ENCODE peak calls at places on chromosomes 11 and 22, in nine cellular contexts. L is fibroblast of villous mesenchyme; W is BJ; N is upper lobe of right lung; O is AG10803; Q is GM12865; E is astrocyte of the cerebellum; G is fibroblast of pulmonary artery; U is CD4-positive, alpha-beta T cell. D is an unnamed sample.

GRCh38 chr11:120235024-120235628 is 4.8 kb upstream of the POU2F3 start:
- DNase-seq in N (peak), L (peak), W (no peak), E (no peak), O (peak), Q (peak), G (peak), U (peak), D (no peak)

GRCh38 chr22:41468381-41469217 is at the start of the genes ACO2 and PHF5A:
- DNase-seq in O (peak), U (peak), G (peak), W (peak), L (peak), Q (peak), E (peak), N (peak), D (peak)

GRCh38 chr11:128607819-128608218 is 20.5 kb upstream of the ETS1 start:
- DNase-seq in N (no peak), U (no peak), W (no peak), G (no peak), Q (no peak), O (no peak), E (no peak), L (no peak), D (no peak)

GRCh38 chr11:120564573-120565301 is 53.2 kb downstream of the GRIK4 start:
- DNase-seq in O (peak), E (no peak), G (peak), W (no peak), U (no peak), Q (peak), L (peak), N (no peak), D (no peak)

GRCh38 chr11:2991477-2992233 is 474 bp downstream of the NAP1L4 start:
- DNase-seq in L (peak), E (no peak), O (peak), N (peak), U (no peak), W (no peak), Q (peak), G (peak), D (peak)

GRCh38 chr11:1839924-1840779 is 1.4 kb downstream of the TNNI2 start:
- DNase-seq in E (no peak), Q (peak), L (no peak), G (no peak), O (no peak), U (no peak), W (no peak), N (peak), D (no peak)

GRCh38 chr11:12755510-12755909 is 81.3 kb downstream of the TEAD1 start:
- DNase-seq in N (no peak), U (no peak), G (no peak), W (no peak), E (no peak), L (no peak), O (no peak), Q (no peak), D (no peak)

GRCh38 chr11:12480401-12480800 is 103.0 kb downstream of the PARVA start:
- DNase-seq in W (no peak), G (no peak), U (no peak), Q (no peak), E (no peak), O (no peak), L (peak), N (no peak), D (no peak)

GRCh38 chr11:73956876-73957653 is 6.2 kb downstream of the DNAJB13 start:
- DNase-seq in L (no peak), O (no peak), U (no peak), G (no peak), N (no peak), Q (no peak), E (no peak), W (no peak), D (no peak)

GRCh38 chr11:62073061-62073460 is 50.8 kb upstream of the INCENP start:
- DNase-seq in W (no peak), O (no peak), E (no peak), L (no peak), Q (no peak), G (no peak), U (no peak), N (no peak), D (no peak)

GRCh38 chr11:114683007-114683406 is 4.7 kb downstream of the NXPE2 start:
- DNase-seq in N (no peak), E (no peak), W (no peak), U (no peak), O (no peak), Q (no peak), G (no peak), L (no peak), D (no peak)

GRCh38 chr11:82521427-82521826 is 212.2 kb downstream of the FAM181B start:
- DNase-seq in G (no peak), O (no peak), W (no peak), U (no peak), L (no peak), E (no peak), Q (no peak), N (no peak), D (no peak)

GRCh38 chr22:30943368-30943767 is 25.2 kb downstream of the MORC2 start:
- DNase-seq in U (peak), W (no peak), O (no peak), G (no peak), N (no peak), L (no peak), Q (no peak), E (no peak), D (no peak)

GRCh38 chr11:8913961-8914660 is 3.1 kb downstream of the AKIP1 start:
- DNase-seq in G (peak), O (no peak), N (no peak), Q (peak), U (peak), L (peak), E (no peak), W (no peak), D (no peak)

GRCh38 chr22:17119481-17120202 is 1.5 kb downstream of the TMEM121B start:
- DNase-seq in W (no peak), Q (peak), U (no peak), O (no peak), L (peak), G (no peak), E (no peak), N (no peak), D (no peak)

GRCh38 chr11:128965485-128965884 is 22.8 kb upstream of the TP53AIP1 start:
- DNase-seq in L (peak), N (no peak), G (no peak), W (no peak), O (no peak), U (no peak), E (no peak), Q (peak), D (no peak)

GRCh38 chr11:115687934-115688333 is 183.7 kb upstream of the CADM1 start:
- DNase-seq in G (no peak), N (no peak), O (no peak), L (no peak), Q (no peak), U (no peak), W (no peak), E (no peak), D (no peak)

GRCh38 chr11:119493712-119494111 is 70.7 kb upstream of the THY1 start:
- DNase-seq in N (no peak), E (no peak), U (no peak), L (peak), W (no peak), G (peak), Q (peak), O (peak), D (no peak)

GRCh38 chr11:34305095-34305692 is 52.6 kb downstream of the ABTB2 start:
- DNase-seq in N (no peak), Q (no peak), O (peak), U (no peak), E (peak), W (peak), L (peak), G (no peak), D (no peak)

GRCh38 chr22:49092751-49093150 is 734.9 kb downstream of the BRD1 start:
- DNase-seq in U (no peak), L (no peak), Q (no peak), O (no peak), E (no peak), W (no peak), N (no peak), G (no peak), D (no peak)
- TF ChIP-seq CTCF in U (no peak), L (no peak), Q (no peak), O (no peak), E (no peak), W (no peak), N (no peak), G (no peak), D (no peak)

GRCh38 chr11:126035718-126036117 is 26.9 kb downstream of the CDON start:
- DNase-seq in N (no peak), O (no peak), Q (no peak), W (no peak), E (no peak), L (no peak), G (no peak), U (no peak), D (no peak)
- TF ChIP-seq CTCF in N (no peak), O (no peak), Q (no peak), W (no peak), E (no peak), L (no peak), G (no peak), U (no peak), D (no peak)

DNA sequence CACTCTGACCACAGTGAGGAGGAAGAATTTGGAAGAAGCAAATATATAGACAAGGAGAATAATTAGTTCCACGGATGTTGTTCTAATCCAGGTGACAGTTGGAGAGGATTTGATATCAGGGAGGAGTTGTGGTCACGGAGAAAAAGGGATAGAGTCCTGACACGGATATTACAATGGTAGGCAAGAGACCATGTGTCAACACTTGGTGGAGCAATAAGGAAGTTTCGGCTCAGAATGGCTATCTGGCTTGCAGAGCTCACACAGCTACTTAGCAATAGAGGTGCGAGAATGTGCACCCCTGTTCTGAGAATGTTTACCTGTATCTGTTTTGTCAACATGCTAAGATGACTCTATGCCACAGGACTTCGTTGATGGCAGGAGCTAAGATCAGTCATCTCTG is 10.4 kb upstream of the OR9Q2 start:
- DNase-seq in W (no peak), N (no peak), Q (no peak), E (no peak), O (no peak), G (no peak), L (no peak), U (no peak), D (no peak)
- TF ChIP-seq CTCF in W (no peak), N (no peak), Q (no peak), E (no peak), O (no peak), G (no peak), L (no peak), U (no peak), D (no peak)

DNA sequence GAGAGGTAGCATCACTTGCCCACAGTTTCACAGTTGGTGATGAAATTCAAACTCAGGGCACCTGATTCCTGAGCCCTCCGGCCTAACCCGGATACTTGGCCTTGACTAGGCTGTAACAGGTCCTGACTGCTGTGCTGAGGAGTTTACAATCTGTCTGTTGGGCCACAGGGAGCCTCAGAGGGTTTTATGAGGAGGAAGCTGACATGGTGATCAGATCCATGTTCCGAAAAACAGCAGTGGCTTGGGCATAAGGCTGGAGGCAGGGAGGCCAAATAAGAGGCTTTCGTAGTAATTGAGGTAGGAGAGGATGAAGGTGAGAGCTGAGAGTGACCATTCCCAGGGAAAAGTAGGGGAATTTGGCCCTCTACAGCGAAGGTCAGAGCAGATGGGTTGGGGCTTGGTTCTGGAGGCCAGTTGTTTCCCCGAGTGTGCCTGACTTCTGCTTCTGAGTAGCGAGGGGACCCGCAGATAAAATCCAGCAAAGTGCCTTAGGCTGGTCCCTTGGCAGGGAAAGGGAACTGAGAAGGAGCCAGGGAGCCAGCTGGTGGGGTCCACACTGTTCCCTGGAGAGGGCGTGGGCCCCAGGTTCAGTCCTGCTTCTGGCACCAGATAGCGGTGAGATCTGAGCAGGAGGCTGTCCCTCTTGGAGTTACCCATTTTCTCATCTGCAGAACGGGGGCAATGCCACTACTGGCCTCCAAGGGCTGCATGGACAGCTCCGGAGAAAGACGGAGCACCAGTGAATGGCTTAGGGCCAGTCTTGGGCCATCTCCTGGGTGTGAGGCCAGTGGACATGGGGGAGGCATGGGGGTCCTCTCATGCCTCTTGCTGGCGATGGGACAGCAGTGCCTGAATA is 6.5 kb downstream of the PRDM11 start:
- DNase-seq in W (no peak), E (no peak), G (no peak), O (no peak), L (no peak), Q (no peak), N (no peak), U (no peak), D (no peak)
- TF ChIP-seq CTCF in W (no peak), E (no peak), G (no peak), O (no peak), L (no peak), Q (no peak), N (no peak), U (no peak), D (no peak)

DNA sequence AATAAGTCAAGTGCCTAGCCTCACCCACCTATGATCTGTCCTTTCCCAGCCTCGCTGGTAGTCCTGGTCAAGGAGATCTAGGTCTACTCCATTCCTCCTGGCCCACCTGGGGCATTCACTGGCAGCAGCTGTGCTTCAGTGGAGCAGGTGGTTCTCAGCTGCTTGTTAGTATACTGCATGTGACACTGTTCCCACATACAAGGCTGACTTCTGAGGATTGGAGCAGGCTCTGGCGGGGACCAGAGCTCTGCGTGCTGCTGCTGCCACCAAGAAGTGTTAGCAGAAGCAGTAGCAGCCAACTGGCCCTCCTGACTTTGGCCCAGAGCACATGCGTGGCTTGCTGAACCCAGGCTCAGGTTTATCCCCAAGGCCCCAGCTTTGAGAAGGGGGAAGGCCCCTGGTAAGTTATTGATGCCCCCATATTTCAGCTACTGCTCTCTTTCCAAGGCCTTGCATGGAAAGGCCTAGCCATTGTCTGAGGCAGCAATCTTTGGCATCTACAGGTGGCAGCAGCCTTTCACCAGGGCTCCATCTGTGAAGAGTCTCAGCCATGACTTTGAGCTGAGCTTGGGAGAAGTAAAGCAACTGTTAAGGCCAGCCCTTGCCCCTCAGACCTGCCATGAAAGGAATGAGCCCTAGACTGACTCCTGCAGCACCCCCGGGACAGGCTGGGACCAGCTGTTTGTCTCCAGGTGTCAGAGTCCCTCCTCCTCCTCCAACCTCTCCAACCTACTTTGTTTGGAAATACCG is 26.5 kb downstream of the ARHGAP1 start:
- DNase-seq in E (no peak), G (no peak), U (no peak), N (peak), Q (no peak), O (no peak), L (no peak), W (no peak), D (no peak)
- TF ChIP-seq CTCF in E (no peak), G (no peak), U (no peak), N (no peak), Q (no peak), O (no peak), L (no peak), W (no peak), D (no peak)

GRCh38 chr11:118180300-118180703 is 3.9 kb upstream of the SCN2B start:
- DNase-seq in N (no peak), W (no peak), Q (peak), E (no peak), G (peak), U (no peak), L (no peak), O (peak), D (no peak)
- TF ChIP-seq CTCF in N (no peak), W (no peak), Q (no peak), E (no peak), G (no peak), U (no peak), L (no peak), O (no peak), D (no peak)

GRCh38 chr11:64546176-64546575 is 44.8 kb upstream of the SLC22A12 start:
- DNase-seq in U (no peak), N (no peak), W (no peak), Q (no peak), O (no peak), G (no peak), L (no peak), E (no peak), D (no peak)

GRCh38 chr11:64544616-64545296 is 46.3 kb upstream of the SLC22A12 start:
- DNase-seq in O (no peak), N (no peak), L (no peak), E (no peak), G (no peak), U (no peak), W (no peak), Q (no peak), D (no peak)

GRCh38 chr11:64545605-64546004 is 45.4 kb upstream of the SLC22A12 start:
- DNase-seq in L (peak), G (peak), N (no peak), O (peak), W (no peak), Q (no peak), E (no peak), U (no peak), D (no peak)

GRCh38 chr11:64542172-64543125 is 48.6 kb upstream of the SLC22A12 start:
- DNase-seq in N (no peak), Q (no peak), E (no peak), L (no peak), G (no peak), U (no peak), O (no peak), W (no peak), D (no peak)

DNA sequence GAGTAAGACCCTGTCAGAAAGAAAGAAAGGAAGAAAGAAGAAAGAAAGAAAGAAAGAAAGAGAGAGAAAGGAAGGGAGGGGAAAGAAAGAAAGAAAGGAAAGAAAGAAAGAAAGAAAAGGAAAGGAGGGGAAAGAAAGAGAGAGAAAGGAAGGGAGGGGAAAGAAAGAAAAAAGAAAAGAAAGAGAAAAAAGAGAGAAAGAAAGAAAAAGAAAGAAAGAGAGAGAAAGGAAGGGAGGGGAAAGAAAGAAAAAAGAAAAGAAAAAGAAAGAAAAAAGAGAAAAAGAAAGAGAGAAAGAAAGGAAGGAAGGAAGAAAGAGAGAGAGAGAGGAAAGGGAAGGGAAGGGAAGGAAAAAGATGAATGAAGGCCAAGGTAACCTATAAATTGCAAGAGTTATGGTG is 47.2 kb upstream of the SLC22A12 start:
- DNase-seq in W (no peak), O (no peak), L (no peak), E (no peak), U (no peak), N (no peak), Q (no peak), G (no peak), D (no peak)
- TF ChIP-seq CTCF in W (no peak), O (no peak), L (no peak), E (no peak), U (no peak), N (no peak), Q (no peak), G (no peak), D (no peak)

DNA sequence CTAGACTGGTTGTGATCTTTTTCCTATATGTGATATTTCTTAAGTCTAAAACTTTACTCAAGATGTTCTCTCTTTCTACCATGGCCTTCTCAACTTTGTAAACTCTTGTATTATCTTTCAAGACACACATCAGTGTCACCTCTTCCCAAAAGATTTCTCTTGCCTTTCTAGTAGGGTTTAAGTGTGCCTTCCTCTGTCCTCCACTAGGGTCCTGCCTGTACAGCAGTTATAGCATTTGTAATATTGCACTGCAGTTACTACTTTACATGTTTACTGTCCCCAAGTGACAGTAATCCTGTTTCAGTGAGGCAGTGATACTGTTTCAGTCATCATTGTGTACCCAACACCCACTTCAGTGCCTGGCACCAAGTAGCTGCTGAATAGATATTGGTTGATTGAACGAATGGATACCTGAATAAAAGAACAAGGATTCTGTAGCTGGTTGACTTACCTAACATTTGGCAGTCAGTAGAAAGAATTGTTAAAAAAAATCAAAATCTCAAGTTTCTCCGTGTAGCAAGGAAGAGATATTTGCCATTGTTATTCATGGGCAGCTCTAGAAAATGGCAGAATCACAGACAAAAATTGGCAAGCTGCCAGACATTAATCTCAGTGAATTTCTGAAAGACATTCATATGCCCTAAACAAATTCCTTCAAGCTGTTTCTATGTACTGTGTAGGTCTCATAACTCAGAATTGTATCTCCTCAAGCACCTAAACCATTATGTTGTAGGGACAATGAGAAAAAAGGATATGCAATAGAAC is 79.4 kb downstream of the RBMXL2 start:
- DNase-seq in Q (no peak), G (no peak), W (no peak), L (no peak), N (no peak), O (no peak), U (no peak), E (no peak), D (no peak)
- TF ChIP-seq CTCF in Q (no peak), G (no peak), W (no peak), L (peak), N (no peak), O (no peak), U (no peak), E (no peak), D (no peak)

D was measured in omental fat pad.